ENCODE peak calls at places on chromosomes 1 and 21, in ten cellular contexts. L is heart right ventricle; D is fibroblast of pulmonary artery; N is BE2C; U is MG63; P is PC-9; Y is T-helper 1 cell; V is caudate nucleus; Q is C1 segment of cervical spinal cord; Z is activated CD8-positive, alpha-beta T cell treated with anti-CD3 and anti-CD28 coated beads for 36 hours. C is an unnamed sample.

GRCh38 chr21:46425061-46425460 is 33.6 kb upstream of the DIP2A start:
- DNase-seq in D (no peak), Y (no peak), U (no peak), Z (peak; percentile 34), Q (no peak), P (no peak), L (no peak), V (no peak), N (no peak), C (no peak)

GRCh38 chr21:27802816-27803475 is 836.1 kb upstream of the ADAMTS5 start:
- DNase-seq in P (no peak), Q (peak; percentile 20), V (no peak), Y (no peak), L (peak; percentile 36), N (peak; percentile 60), Z (peak; percentile 29), D (peak; percentile 51), U (peak; percentile 5), C (no peak)

GRCh38 chr1:227058321-227058751 is 118.2 kb downstream of the COQ8A start:
- DNase-seq in Y (no peak), Q (no peak), Z (no peak), L (no peak), V (no peak), P (no peak), N (no peak), U (no peak), D (peak; percentile 66), C (no peak)

GRCh38 chr1:210800301-210800700 is 333.6 kb downstream of the KCNH1 start:
- DNase-seq in Z (no peak), D (no peak), Y (no peak), N (no peak), L (no peak), V (no peak), P (no peak), Q (no peak), U (no peak), C (no peak)

GRCh38 chr1:17060129-17060868 is 6.5 kb upstream of the SDHB start:
- DNase-seq in V (no peak), D (peak; percentile 22), U (no peak), N (no peak), P (no peak), Q (no peak), L (no peak), Y (no peak), Z (no peak), C (no peak)

GRCh38 chr1:111202366-111202706 is 1.9 kb upstream of the DENND2D start:
- DNase-seq in Y (no peak), Z (no peak), N (no peak), V (no peak), D (no peak), U (no peak), L (no peak), P (peak; percentile 92), Q (no peak), C (no peak)

GRCh38 chr1:201637282-201638076 is 98.6 kb downstream of the NAV1 start:
- DNase-seq in Q (no peak), Y (no peak), Z (no peak), P (no peak), V (no peak), N (no peak), U (no peak), D (peak; percentile 70), L (no peak), C (no peak)

GRCh38 chr1:207070811-207071210 is 17.7 kb downstream of the PFKFB2 start:
- DNase-seq in Z (peak; percentile 50), V (no peak), D (no peak), U (no peak), L (no peak), Y (no peak), Q (no peak), N (no peak), P (no peak), C (no peak)

GRCh38 chr1:42567038-42567437 is 91.2 kb upstream of the PPIH start:
- DNase-seq in Q (no peak), U (no peak), Z (no peak), L (no peak), V (no peak), D (no peak), P (no peak), Y (no peak), N (no peak), C (no peak)

GRCh38 chr1:151611288-151611790 is 511 bp upstream of the SNX27 start:
- DNase-seq in N (no peak), P (peak; percentile 95), Y (no peak), Q (no peak), U (no peak), Z (peak; percentile 14), V (no peak), D (peak; percentile 91), L (no peak), C (no peak)

GRCh38 chr1:2283991-2284895 is 56.1 kb downstream of the SKI start:
- DNase-seq in Y (no peak), L (no peak), N (peak; percentile 1), U (no peak), P (no peak), Q (no peak), Z (no peak), D (no peak), V (no peak), C (no peak)

GRCh38 chr1:108211014-108211413 is 10.9 kb upstream of the SLC25A24 start:
- DNase-seq in Y (no peak), Z (no peak), V (no peak), Q (no peak), D (no peak), U (no peak), L (no peak), P (peak; percentile 25), N (no peak), C (no peak)

GRCh38 chr1:243473281-243474210 is 217.7 kb downstream of the SDCCAG8 start:
- DNase-seq in P (no peak), Z (no peak), U (no peak), V (no peak), N (no peak), L (no peak), D (peak; percentile 55), Y (no peak), Q (no peak), C (no peak)

GRCh38 chr1:163090321-163090945 is 21.3 kb downstream of the RGS4 start:
- DNase-seq in D (peak; percentile 66), V (no peak), Z (no peak), N (no peak), Y (no peak), P (no peak), L (no peak), U (no peak), Q (no peak), C (no peak)

GRCh38 chr1:246617156-246617555 is 50.9 kb downstream of the CNST start:
- DNase-seq in P (no peak), V (no peak), Y (no peak), N (no peak), U (no peak), D (no peak), Q (no peak), Z (no peak), L (no peak), C (no peak)

GRCh38 chr1:113686891-113687624 is 72.2 kb downstream of the PHTF1 start:
- DNase-seq in Q (no peak), V (no peak), Y (no peak), D (peak; percentile 17), N (no peak), P (no peak), L (no peak), U (no peak), Z (no peak), C (no peak)

GRCh38 chr1:93673159-93673657 is 8.4 kb downstream of the BCAR3 start:
- DNase-seq in Y (no peak), L (no peak), V (no peak), Z (no peak), Q (no peak), N (no peak), U (no peak), P (peak; percentile 99), D (peak; percentile 81), C (no peak)

GRCh38 chr1:210598135-210598652 is 269.5 kb downstream of the HHAT start:
- DNase-seq in Y (no peak), V (no peak), L (peak; percentile 14), U (peak; percentile 88), P (peak; percentile 97), D (peak; percentile 71), Z (no peak), Q (peak; percentile 70), N (no peak), C (no peak)

GRCh38 chr1:9714257-9714718 is 62.8 kb downstream of the PIK3CD start:
- DNase-seq in Y (no peak), N (no peak), L (no peak), D (no peak), U (no peak), P (no peak), V (no peak), Z (peak; percentile 66), Q (no peak), C (peak; percentile 53)

GRCh38 chr1:8097077-8097799 is 71.1 kb upstream of the ERRFI1 start:
- DNase-seq in N (no peak), D (peak; percentile 86), V (no peak), Z (peak; percentile 50), P (peak; percentile 98), Y (no peak), U (peak; percentile 71), L (no peak), Q (no peak), C (no peak)

GRCh38 chr1:44135896-44136295 is 5.5 kb downstream of the KLF18 start:
- DNase-seq in L (no peak), Z (no peak), P (no peak), U (no peak), Y (no peak), V (no peak), N (no peak), D (no peak), Q (no peak), C (no peak)

GRCh38 chr1:170881268-170882265 is 53.8 kb upstream of the MROH9 start:
- DNase-seq in U (no peak), Y (no peak), V (no peak), L (peak; percentile 9), Q (no peak), N (no peak), P (no peak), D (peak; percentile 76), Z (no peak), C (no peak)

C was measured in central memory CD4-positive, alpha-beta T cell.